ENCODE peak calls at places on chromosomes 16 and 17, in four cellular contexts. One of them, this sample, is unnamed.
A peak's percentile ranks its signal among the peaks of the same experiment; 100 is the strongest.

GRCh38 chr16:71357681-71358080 is 842 bp upstream of the CALB2 start:
- DNase-seq in heart right ventricle: no peak
- DNase-seq in GM23248: peak; percentile 13
- DNase-seq in CD8-positive, alpha-beta T cell: no peak
- DNase-seq in this sample: no peak

GRCh38 chr17:1056761-1057160 is 59.8 kb downstream of the TIMM22 start:
- DNase-seq in heart right ventricle: no peak
- DNase-seq in GM23248: no peak
- DNase-seq in CD8-positive, alpha-beta T cell: no peak
- DNase-seq in this sample: no peak

GRCh38 chr16:89505204-89506112 is 2.7 kb upstream of the SPG7 start:
- DNase-seq in heart right ventricle: peak; percentile 96
- DNase-seq in GM23248: peak; percentile 74
- DNase-seq in CD8-positive, alpha-beta T cell: peak; percentile 90
- DNase-seq in this sample: peak; percentile 90

GRCh38 chr17:74512041-74512440 is 19.2 kb downstream of the CD300LB start:
- DNase-seq in heart right ventricle: peak; percentile 28
- DNase-seq in GM23248: peak; percentile 94
- DNase-seq in CD8-positive, alpha-beta T cell: no peak
- DNase-seq in this sample: no peak

GRCh38 chr17:74177018-74177450 is 26.4 kb upstream of the RPL38 start:
- DNase-seq in heart right ventricle: no peak
- DNase-seq in GM23248: peak; percentile 63
- DNase-seq in CD8-positive, alpha-beta T cell: no peak
- DNase-seq in this sample: no peak

GRCh38 chr16:4685292-4685691 is 8.1 kb upstream of the NUDT16L1 start:
- DNase-seq in heart right ventricle: no peak
- DNase-seq in GM23248: no peak
- DNase-seq in CD8-positive, alpha-beta T cell: no peak
- DNase-seq in this sample: no peak

GRCh38 chr16:49271363-49271762 is 10.3 kb downstream of the CBLN1 start:
- DNase-seq in heart right ventricle: no peak
- DNase-seq in GM23248: no peak
- DNase-seq in CD8-positive, alpha-beta T cell: no peak
- DNase-seq in this sample: no peak

GRCh38 chr17:47707056-47707791 is 13.3 kb downstream of the TBKBP1 start:
- DNase-seq in heart right ventricle: no peak
- DNase-seq in GM23248: no peak
- DNase-seq in CD8-positive, alpha-beta T cell: no peak
- DNase-seq in this sample: peak; percentile 30

DNA sequence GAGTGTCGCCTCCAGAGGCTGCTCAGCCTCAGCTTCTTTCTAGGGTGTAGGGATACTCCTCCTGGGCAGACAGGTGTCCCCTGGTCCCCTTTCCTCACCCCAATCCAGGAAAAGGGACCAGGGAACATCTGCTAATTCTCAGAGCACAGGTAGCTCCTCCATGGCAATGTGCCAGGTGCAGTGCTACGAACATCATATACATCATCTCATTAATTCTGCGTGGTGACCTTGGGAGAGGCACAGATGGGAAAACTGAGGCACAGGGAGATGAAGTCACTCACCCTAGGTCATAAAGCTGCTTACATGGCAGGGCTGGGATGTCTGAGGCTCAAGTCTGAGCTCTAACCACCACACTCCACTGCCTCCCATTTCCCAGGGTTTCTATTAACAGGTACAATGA is 11.7 kb downstream of the HDAC5 start:
- DNase-seq in heart right ventricle: no peak
- DNase-seq in GM23248: no peak
- DNase-seq in CD8-positive, alpha-beta T cell: no peak
- DNase-seq in this sample: no peak
- H3K4me1 ChIP-seq in heart right ventricle: peaks cover 65% of the 10 kb centered on the region
- H3K4me1 ChIP-seq in GM23248: peaks cover 41% of the 10 kb centered on the region
- H3K4me1 ChIP-seq in CD8-positive, alpha-beta T cell: peaks cover 28% of the 10 kb centered on the region
- H3K4me1 ChIP-seq in this sample: peaks cover 31% of the 10 kb centered on the region

DNA sequence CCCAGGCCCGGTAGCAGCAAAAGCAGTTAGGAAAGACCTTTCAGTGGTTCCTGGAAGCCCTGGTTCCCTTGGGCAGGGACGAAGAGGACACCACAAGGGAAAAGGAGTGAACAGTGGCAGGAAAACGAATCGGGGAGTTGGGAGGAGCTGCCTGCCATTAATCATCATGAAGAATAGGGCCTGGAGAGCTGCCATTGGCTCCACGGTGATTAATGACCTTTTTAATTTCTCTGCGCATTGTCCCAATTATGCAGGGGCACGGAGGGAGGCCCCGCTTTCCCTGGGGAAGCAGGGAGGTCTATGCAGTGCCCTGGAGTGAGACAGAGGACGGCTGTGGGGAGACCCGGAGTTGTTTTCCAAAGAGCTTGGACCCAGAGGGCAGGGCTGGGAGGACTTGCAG is 338.9 kb upstream of the C16orf82 start:
- DNase-seq in heart right ventricle: no peak
- DNase-seq in GM23248: no peak
- DNase-seq in CD8-positive, alpha-beta T cell: no peak
- DNase-seq in this sample: no peak
- H3K4me3 ChIP-seq in heart right ventricle: no peak overlapping the region
- H3K4me3 ChIP-seq in GM23248: no peak overlapping the region
- H3K4me3 ChIP-seq in CD8-positive, alpha-beta T cell: no peak overlapping the region
- H3K4me3 ChIP-seq in this sample: no peak overlapping the region

DNA sequence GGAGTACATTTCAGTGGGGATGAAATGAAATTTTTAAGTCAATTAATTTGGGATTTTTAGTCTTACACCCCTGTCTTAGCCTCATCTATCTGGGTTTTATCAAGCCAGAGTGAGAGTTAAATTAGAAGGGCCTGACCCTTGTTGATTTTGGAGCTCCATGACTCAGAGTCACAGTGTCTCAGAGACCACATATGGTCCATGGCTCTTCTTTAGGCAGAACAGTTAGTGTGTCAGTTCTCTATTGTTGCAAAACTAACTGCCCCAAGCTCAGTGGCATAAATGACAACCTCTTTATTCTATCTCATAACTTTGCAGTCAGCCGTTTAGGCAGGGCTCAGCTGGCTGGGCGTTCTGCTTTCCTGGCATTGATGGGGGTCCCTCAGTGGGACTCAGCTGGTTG is 44.7 kb downstream of the IRF8 start:
- DNase-seq in heart right ventricle: no peak
- DNase-seq in GM23248: no peak
- DNase-seq in CD8-positive, alpha-beta T cell: no peak
- DNase-seq in this sample: no peak
- H3K4me1 ChIP-seq in heart right ventricle: no peaks in the 10 kb centered on the region
- H3K4me1 ChIP-seq in GM23248: no peaks in the 10 kb centered on the region
- H3K4me1 ChIP-seq in CD8-positive, alpha-beta T cell: peaks cover 23% of the 10 kb centered on the region
- H3K4me1 ChIP-seq in this sample: peaks cover 10% of the 10 kb centered on the region

DNA sequence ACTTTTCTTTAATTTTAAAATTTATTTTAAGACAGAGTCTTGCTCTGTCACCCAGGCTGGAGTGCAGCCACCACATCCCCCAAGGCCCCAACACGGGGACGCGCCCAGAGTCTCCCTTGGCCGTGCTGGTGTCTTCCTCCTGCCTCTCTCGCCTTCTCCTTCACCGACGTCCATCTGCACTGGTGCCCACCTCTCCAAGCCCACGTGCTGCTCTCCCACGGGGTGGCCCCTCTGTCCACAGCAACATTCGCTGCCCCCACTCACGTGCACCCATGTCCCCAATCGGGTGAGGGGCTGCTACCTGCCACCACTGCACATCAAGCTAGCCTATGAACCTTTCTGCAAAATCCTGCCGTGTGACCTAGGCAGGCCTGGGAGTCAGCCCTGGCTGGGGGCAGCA is 3.1 kb downstream of the TMEM204 start:
- DNase-seq in heart right ventricle: no peak
- DNase-seq in GM23248: no peak
- DNase-seq in CD8-positive, alpha-beta T cell: no peak
- DNase-seq in this sample: no peak
- H3K4me3 ChIP-seq in heart right ventricle: peak overlapping the region; percentile 76
- H3K4me3 ChIP-seq in GM23248: no peak overlapping the region
- H3K4me3 ChIP-seq in CD8-positive, alpha-beta T cell: peak overlapping the region; percentile 78
- H3K4me3 ChIP-seq in this sample: no peak overlapping the region

DNA sequence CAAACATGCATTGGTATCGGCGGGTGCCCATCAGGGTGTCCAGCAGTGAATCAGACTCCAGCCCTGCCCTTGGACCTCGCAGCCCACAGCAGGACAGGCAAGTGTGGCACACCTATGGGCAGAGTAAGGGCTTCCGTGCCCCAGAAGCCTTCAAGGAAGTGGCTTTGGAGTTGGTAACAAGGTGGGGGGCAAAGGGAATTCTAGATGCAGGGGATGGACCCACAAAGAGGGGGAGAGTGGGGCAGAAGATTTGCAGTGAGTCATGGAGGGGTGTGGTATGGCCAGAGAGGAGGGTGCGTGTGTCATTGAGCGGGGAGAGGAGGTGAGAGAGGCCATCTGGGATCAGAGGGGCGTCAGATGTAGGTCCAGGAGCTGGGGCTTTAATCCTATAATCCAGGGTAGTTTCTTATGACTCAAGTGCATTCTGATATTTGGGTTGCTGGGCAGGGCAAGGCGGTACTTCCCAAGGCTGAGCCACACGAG is 8.5 kb upstream of the SPNS2 start:
- DNase-seq in heart right ventricle: no peak
- DNase-seq in GM23248: no peak
- DNase-seq in CD8-positive, alpha-beta T cell: no peak
- DNase-seq in this sample: no peak
- H3K4me1 ChIP-seq in heart right ventricle: no peaks in the 10 kb centered on the region
- H3K4me1 ChIP-seq in GM23248: no peaks in the 10 kb centered on the region
- H3K4me1 ChIP-seq in CD8-positive, alpha-beta T cell: peaks cover 22% of the 10 kb centered on the region
- H3K4me1 ChIP-seq in this sample: peaks cover 17% of the 10 kb centered on the region

DNA sequence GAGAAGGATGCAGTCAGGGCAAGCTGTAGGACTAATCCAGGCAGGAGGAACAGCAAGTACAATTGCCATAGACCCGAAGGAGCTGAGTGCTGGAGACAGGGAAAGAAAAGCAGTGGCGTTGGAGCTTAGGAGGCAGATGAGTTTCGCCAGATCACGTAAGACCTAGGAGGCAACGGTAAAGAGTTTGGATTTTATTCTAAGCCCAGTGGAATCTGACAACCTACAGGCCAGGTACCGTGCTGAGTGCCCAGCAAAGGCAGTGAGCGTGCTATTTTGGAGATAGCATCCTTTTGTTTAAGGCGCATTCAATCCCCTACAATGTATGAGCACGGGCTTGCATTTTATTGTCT is 1.2 kb downstream of the USP43 start:
- DNase-seq in heart right ventricle: no peak
- DNase-seq in GM23248: no peak
- DNase-seq in CD8-positive, alpha-beta T cell: no peak
- DNase-seq in this sample: no peak
- H3K4me3 ChIP-seq in heart right ventricle: no peak overlapping the region
- H3K4me3 ChIP-seq in GM23248: no peak overlapping the region
- H3K4me3 ChIP-seq in CD8-positive, alpha-beta T cell: no peak overlapping the region
- H3K4me3 ChIP-seq in this sample: no peak overlapping the region

GRCh38 chr17:38873646-38874380 is 4.0 kb downstream of the LASP1 start:
- DNase-seq in heart right ventricle: no peak
- DNase-seq in GM23248: peak; percentile 40
- DNase-seq in CD8-positive, alpha-beta T cell: no peak
- DNase-seq in this sample: no peak
- H3K4me1 ChIP-seq in heart right ventricle: peaks cover 30% of the 10 kb centered on the region
- H3K4me1 ChIP-seq in GM23248: peaks cover 54% of the 10 kb centered on the region
- H3K4me1 ChIP-seq in CD8-positive, alpha-beta T cell: peaks cover 68% of the 10 kb centered on the region
- H3K4me1 ChIP-seq in this sample: peaks cover 71% of the 10 kb centered on the region

DNA sequence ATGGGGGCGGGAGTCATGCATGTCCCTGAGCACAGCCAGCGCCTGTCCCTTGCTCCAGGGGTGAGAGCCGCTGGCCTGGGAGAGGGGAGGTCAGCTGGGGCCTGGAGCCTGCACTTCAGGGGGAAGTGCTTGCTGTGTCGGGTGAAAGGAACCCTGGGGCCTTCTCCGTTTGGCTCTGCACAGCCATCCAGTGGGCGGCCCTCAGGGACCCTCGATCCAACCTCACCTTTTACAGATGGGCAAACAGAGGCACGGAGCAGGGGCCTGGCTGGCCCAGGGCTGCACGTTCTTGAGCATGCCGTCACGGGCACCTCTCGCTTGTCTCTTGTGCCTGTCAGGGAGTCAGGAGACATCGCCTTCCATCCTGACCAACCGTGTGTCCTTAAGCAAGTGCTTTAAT is 1.8 kb downstream of the SNX20 start:
- DNase-seq in heart right ventricle: no peak
- DNase-seq in GM23248: no peak
- DNase-seq in CD8-positive, alpha-beta T cell: no peak
- DNase-seq in this sample: no peak
- H3K4me3 ChIP-seq in heart right ventricle: peak overlapping the region; percentile 68
- H3K4me3 ChIP-seq in GM23248: no peak overlapping the region
- H3K4me3 ChIP-seq in CD8-positive, alpha-beta T cell: peak overlapping the region; percentile 65
- H3K4me3 ChIP-seq in this sample: peak overlapping the region; percentile 45

DNA sequence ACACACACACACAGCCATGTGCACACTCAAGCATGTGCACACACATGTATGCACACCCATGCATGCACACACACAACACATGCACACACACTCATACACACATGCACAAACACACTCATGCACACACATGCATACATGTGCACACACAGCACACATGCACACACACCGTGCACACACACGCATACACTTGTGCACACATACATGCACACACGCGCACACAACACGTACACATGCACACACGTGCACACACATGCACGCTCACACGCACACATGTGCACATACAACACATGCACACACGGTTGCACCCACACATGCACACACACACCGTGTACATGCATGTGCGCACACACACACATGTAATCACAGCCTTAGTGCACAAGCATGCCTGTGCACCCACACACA is 230.4 kb upstream of the GSE1 start:
- DNase-seq in heart right ventricle: no peak
- DNase-seq in GM23248: no peak
- DNase-seq in CD8-positive, alpha-beta T cell: no peak
- DNase-seq in this sample: no peak
- H3K4me1 ChIP-seq in heart right ventricle: peaks cover 4% of the 10 kb centered on the region
- H3K4me1 ChIP-seq in GM23248: peaks cover 21% of the 10 kb centered on the region
- H3K4me1 ChIP-seq in CD8-positive, alpha-beta T cell: no peaks in the 10 kb centered on the region
- H3K4me1 ChIP-seq in this sample: peaks cover 8% of the 10 kb centered on the region

DNA sequence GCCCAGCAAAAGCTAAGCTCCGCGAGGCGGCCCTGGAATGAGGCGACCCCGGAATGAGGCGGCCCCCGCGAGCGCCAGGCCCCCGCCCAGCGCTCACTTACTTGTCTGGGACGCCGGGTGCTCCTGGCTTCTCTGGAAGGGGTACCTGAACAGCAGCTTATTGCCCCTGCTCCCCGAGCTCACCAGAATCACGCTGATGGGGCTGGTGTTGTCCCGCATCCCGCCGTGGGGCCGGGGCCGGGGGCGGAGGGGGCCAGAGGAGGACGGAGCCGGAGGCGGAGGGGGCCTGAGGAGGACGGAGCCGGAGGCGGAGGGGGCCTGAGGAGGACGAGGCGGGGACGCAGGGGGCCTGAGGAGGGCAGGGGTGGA is 440 bp downstream of the NPRL3 start:
- DNase-seq in heart right ventricle: peak; percentile 12
- DNase-seq in GM23248: peak; percentile 51
- DNase-seq in CD8-positive, alpha-beta T cell: peak; percentile 27
- DNase-seq in this sample: peak; percentile 44
- H3K4me3 ChIP-seq in heart right ventricle: peak overlapping the region; percentile 75
- H3K4me3 ChIP-seq in GM23248: peak overlapping the region; percentile 97
- H3K4me3 ChIP-seq in CD8-positive, alpha-beta T cell: peak overlapping the region; percentile 58
- H3K4me3 ChIP-seq in this sample: peak overlapping the region; percentile 47

This sample was measured in CD4-positive, alpha-beta memory T cell.